ENCODE peak calls at places on chromosome 14, in five cellular contexts. One of them, this sample, is unnamed.

GRCh38 chr14:51188566-51189185 is 51.4 kb upstream of the TMX1 start:
- DNase-seq in mammary epithelial cell: no peak
- DNase-seq in GM06990: no peak
- DNase-seq in heart left ventricle: no peak
- DNase-seq in mucosa of descending colon: no peak
- DNase-seq in this sample: no peak

GRCh38 chr14:24411468-24412454 is 13.0 kb downstream of the NYNRIN start:
- DNase-seq in mammary epithelial cell: no peak
- DNase-seq in GM06990: no peak
- DNase-seq in heart left ventricle: no peak
- DNase-seq in mucosa of descending colon: peak
- DNase-seq in this sample: no peak

GRCh38 chr14:54450535-54450934 is 9.4 kb upstream of the CNIH1 start:
- DNase-seq in mammary epithelial cell: peak
- DNase-seq in GM06990: peak
- DNase-seq in heart left ventricle: no peak
- DNase-seq in mucosa of descending colon: peak
- DNase-seq in this sample: no peak

GRCh38 chr14:56044196-56044595 is 74.0 kb upstream of the PELI2 start:
- DNase-seq in mammary epithelial cell: no peak
- DNase-seq in GM06990: no peak
- DNase-seq in heart left ventricle: no peak
- DNase-seq in mucosa of descending colon: no peak
- DNase-seq in this sample: no peak

GRCh38 chr14:36315159-36315853 is 5.1 kb downstream of the MBIP start:
- DNase-seq in mammary epithelial cell: peak
- DNase-seq in GM06990: no peak
- DNase-seq in heart left ventricle: no peak
- DNase-seq in mucosa of descending colon: no peak
- DNase-seq in this sample: no peak

GRCh38 chr14:67622675-67623074 is 3.0 kb downstream of the ARG2 start:
- DNase-seq in mammary epithelial cell: peak
- DNase-seq in GM06990: no peak
- DNase-seq in heart left ventricle: no peak
- DNase-seq in mucosa of descending colon: no peak
- DNase-seq in this sample: no peak

GRCh38 chr14:95488376-95489162 is 27.9 kb downstream of the SYNE3 start:
- DNase-seq in mammary epithelial cell: no peak
- DNase-seq in GM06990: no peak
- DNase-seq in heart left ventricle: no peak
- DNase-seq in mucosa of descending colon: no peak
- DNase-seq in this sample: no peak

GRCh38 chr14:31568671-31569070 is 7.5 kb downstream of the NUBPL start:
- DNase-seq in mammary epithelial cell: no peak
- DNase-seq in GM06990: no peak
- DNase-seq in heart left ventricle: no peak
- DNase-seq in mucosa of descending colon: no peak
- DNase-seq in this sample: no peak

GRCh38 chr14:26846388-26846787 is 248.6 kb upstream of the NOVA1 start:
- DNase-seq in mammary epithelial cell: no peak
- DNase-seq in GM06990: no peak
- DNase-seq in heart left ventricle: no peak
- DNase-seq in mucosa of descending colon: no peak
- DNase-seq in this sample: no peak

GRCh38 chr14:92348154-92348553 is 25.2 kb downstream of the SLC24A4 start:
- DNase-seq in mammary epithelial cell: no peak
- DNase-seq in GM06990: no peak
- DNase-seq in heart left ventricle: no peak
- DNase-seq in mucosa of descending colon: peak
- DNase-seq in this sample: no peak

GRCh38 chr14:68283378-68284123 is 464.0 kb downstream of the RAD51B start:
- DNase-seq in mammary epithelial cell: no peak
- DNase-seq in GM06990: peak
- DNase-seq in heart left ventricle: peak
- DNase-seq in mucosa of descending colon: no peak
- DNase-seq in this sample: no peak

GRCh38 chr14:72782817-72783216 is 111.1 kb downstream of the DPF3 start:
- DNase-seq in mammary epithelial cell: no peak
- DNase-seq in GM06990: no peak
- DNase-seq in heart left ventricle: no peak
- DNase-seq in mucosa of descending colon: no peak
- DNase-seq in this sample: no peak

GRCh38 chr14:68519788-68520187 is 273.1 kb downstream of the ZFP36L1 start:
- DNase-seq in mammary epithelial cell: no peak
- DNase-seq in GM06990: no peak
- DNase-seq in heart left ventricle: no peak
- DNase-seq in mucosa of descending colon: no peak
- DNase-seq in this sample: no peak

GRCh38 chr14:95489163-95489887 is 27.1 kb downstream of the SYNE3 start:
- DNase-seq in mammary epithelial cell: no peak
- DNase-seq in GM06990: no peak
- DNase-seq in heart left ventricle: no peak
- DNase-seq in mucosa of descending colon: no peak
- DNase-seq in this sample: no peak

GRCh38 chr14:32561520-32561919 is 232.4 kb downstream of the AKAP6 start:
- DNase-seq in mammary epithelial cell: no peak
- DNase-seq in GM06990: no peak
- DNase-seq in heart left ventricle: no peak
- DNase-seq in mucosa of descending colon: no peak
- DNase-seq in this sample: no peak

GRCh38 chr14:95183532-95184412 is 26.4 kb upstream of the DICER1 start:
- DNase-seq in mammary epithelial cell: no peak
- DNase-seq in GM06990: no peak
- DNase-seq in heart left ventricle: no peak
- DNase-seq in mucosa of descending colon: no peak
- DNase-seq in this sample: no peak

GRCh38 chr14:90681889-90682429 is 134.3 kb downstream of the TTC7B start:
- DNase-seq in mammary epithelial cell: peak
- DNase-seq in GM06990: no peak
- DNase-seq in heart left ventricle: no peak
- DNase-seq in mucosa of descending colon: peak
- DNase-seq in this sample: no peak

GRCh38 chr14:106308839-106309389 is 782.5 kb downstream of the TMEM121 start:
- DNase-seq in mammary epithelial cell: no peak
- DNase-seq in GM06990: peak
- DNase-seq in heart left ventricle: no peak
- DNase-seq in mucosa of descending colon: peak
- DNase-seq in this sample: no peak

GRCh38 chr14:85461432-85462133 is 68.4 kb upstream of the FLRT2 start:
- DNase-seq in mammary epithelial cell: no peak
- DNase-seq in GM06990: no peak
- DNase-seq in heart left ventricle: no peak
- DNase-seq in mucosa of descending colon: no peak
- DNase-seq in this sample: no peak

GRCh38 chr14:104843442-104844305 is 21.4 kb upstream of the CEP170B start:
- DNase-seq in mammary epithelial cell: no peak
- DNase-seq in GM06990: no peak
- DNase-seq in heart left ventricle: no peak
- DNase-seq in mucosa of descending colon: no peak
- DNase-seq in this sample: no peak

GRCh38 chr14:31440280-31440679 is 17.0 kb downstream of the DTD2 start:
- DNase-seq in mammary epithelial cell: no peak
- DNase-seq in GM06990: no peak
- DNase-seq in heart left ventricle: no peak
- DNase-seq in mucosa of descending colon: no peak
- DNase-seq in this sample: no peak

GRCh38 chr14:71563754-71564153 is 368.5 kb upstream of the RGS6 start:
- DNase-seq in mammary epithelial cell: peak
- DNase-seq in GM06990: peak
- DNase-seq in heart left ventricle: no peak
- DNase-seq in mucosa of descending colon: no peak
- DNase-seq in this sample: no peak

GRCh38 chr14:63650336-63650952 is 8.8 kb upstream of the WDR89 start:
- DNase-seq in mammary epithelial cell: no peak
- DNase-seq in GM06990: no peak
- DNase-seq in heart left ventricle: no peak
- DNase-seq in mucosa of descending colon: no peak
- DNase-seq in this sample: no peak

GRCh38 chr14:90194706-90195105 is 61.6 kb upstream of the PSMC1 start:
- DNase-seq in mammary epithelial cell: peak
- DNase-seq in GM06990: no peak
- DNase-seq in heart left ventricle: no peak
- DNase-seq in mucosa of descending colon: no peak
- DNase-seq in this sample: no peak

GRCh38 chr14:100041274-100041673 is 23.9 kb upstream of the EVL start:
- DNase-seq in mammary epithelial cell: no peak
- DNase-seq in GM06990: no peak
- DNase-seq in heart left ventricle: no peak
- DNase-seq in mucosa of descending colon: no peak
- DNase-seq in this sample: no peak

GRCh38 chr14:54785778-54786160 is 116.9 kb downstream of the GCH1 start:
- DNase-seq in mammary epithelial cell: no peak
- DNase-seq in GM06990: no peak
- DNase-seq in heart left ventricle: no peak
- DNase-seq in mucosa of descending colon: no peak
- DNase-seq in this sample: no peak

GRCh38 chr14:60981626-60982455 is 796 bp downstream of the SLC38A6 start:
- DNase-seq in mammary epithelial cell: peak
- DNase-seq in GM06990: peak
- DNase-seq in heart left ventricle: no peak
- DNase-seq in mucosa of descending colon: peak
- DNase-seq in this sample: no peak

GRCh38 chr14:101334656-101335055 is 226.6 kb upstream of the DIO3 start:
- DNase-seq in mammary epithelial cell: no peak
- DNase-seq in GM06990: no peak
- DNase-seq in heart left ventricle: no peak
- DNase-seq in mucosa of descending colon: no peak
- DNase-seq in this sample: no peak
- TF ChIP-seq CTCF in mammary epithelial cell: no peak
- TF ChIP-seq CTCF in GM06990: no peak
- TF ChIP-seq CTCF in heart left ventricle: no peak
- TF ChIP-seq CTCF in mucosa of descending colon: no peak
- TF ChIP-seq CTCF in this sample: no peak

DNA sequence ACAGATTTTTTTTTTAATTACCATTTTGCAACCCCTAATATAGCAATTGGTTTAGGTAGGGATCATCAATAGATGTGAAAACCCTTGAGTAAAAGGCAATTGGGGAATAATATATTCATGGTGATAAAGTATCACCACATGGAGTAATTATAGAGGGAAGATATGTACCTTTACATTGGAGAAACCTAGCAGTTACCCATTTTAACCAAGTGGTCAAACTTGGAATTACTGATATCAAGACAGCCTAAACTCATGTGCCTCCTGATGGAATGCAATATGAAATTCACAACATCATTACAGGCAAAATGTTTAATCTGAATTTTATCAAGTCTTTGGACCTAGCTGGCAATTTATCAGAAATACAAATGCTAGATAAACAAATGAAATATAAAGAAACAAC is 6.7 kb upstream of the SLC10A1 start:
- DNase-seq in mammary epithelial cell: no peak
- DNase-seq in GM06990: no peak
- DNase-seq in heart left ventricle: no peak
- DNase-seq in mucosa of descending colon: no peak
- DNase-seq in this sample: no peak
- TF ChIP-seq CTCF in mammary epithelial cell: peak
- TF ChIP-seq CTCF in GM06990: no peak
- TF ChIP-seq CTCF in heart left ventricle: no peak
- TF ChIP-seq CTCF in mucosa of descending colon: no peak
- TF ChIP-seq CTCF in this sample: no peak

DNA sequence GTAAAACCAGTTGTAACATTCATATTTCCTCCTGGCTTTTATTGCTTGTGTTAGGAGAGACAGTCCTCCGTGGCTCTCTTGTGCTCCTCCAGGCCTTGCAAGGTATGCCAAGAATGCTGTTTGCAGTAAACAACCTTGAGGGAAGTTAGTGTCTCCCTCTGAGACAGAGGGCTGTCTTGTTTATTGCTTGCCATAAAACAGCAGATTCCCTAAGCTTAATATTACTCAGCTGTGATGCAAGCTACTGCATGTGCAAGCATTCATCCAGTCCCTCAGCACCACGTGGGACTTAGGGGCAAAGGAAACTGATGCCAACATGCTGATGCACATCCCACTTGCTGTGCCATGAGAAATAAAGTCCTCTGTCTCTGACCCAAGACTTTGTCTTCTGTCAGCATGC is 6.6 kb downstream of the POMT2 start:
- DNase-seq in mammary epithelial cell: peak
- DNase-seq in GM06990: no peak
- DNase-seq in heart left ventricle: no peak
- DNase-seq in mucosa of descending colon: no peak
- DNase-seq in this sample: no peak
- TF ChIP-seq CTCF in mammary epithelial cell: no peak
- TF ChIP-seq CTCF in GM06990: no peak
- TF ChIP-seq CTCF in heart left ventricle: no peak
- TF ChIP-seq CTCF in mucosa of descending colon: no peak
- TF ChIP-seq CTCF in this sample: no peak

DNA sequence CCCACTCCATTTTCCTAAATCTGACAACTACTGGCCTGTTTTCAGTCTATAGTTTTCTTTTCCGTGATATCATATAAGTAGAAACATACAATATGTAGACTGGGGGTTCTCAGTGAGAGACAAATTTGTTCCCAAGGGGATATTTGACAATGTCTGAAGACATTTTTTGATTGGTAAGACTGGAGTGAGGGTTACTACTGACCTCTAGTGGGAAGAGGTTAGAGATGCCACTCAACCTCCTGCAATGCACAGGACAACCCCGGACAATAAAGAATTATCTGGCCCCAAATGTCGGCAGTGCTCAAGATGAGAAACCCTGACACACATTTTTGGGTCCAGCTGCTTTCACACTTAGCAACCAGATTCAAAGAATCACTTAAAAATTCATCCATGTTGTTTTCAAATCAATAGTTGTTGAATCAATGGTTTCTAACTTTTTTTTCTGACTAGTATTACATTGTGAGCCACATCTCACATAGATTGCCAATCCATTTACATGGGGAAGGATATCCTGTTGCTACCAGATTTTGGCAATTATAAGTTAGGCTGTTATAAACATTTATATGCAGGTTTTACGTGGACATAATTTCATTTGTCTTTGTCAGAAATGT is 307.1 kb downstream of the RPL10L start:
- DNase-seq in mammary epithelial cell: peak
- DNase-seq in GM06990: no peak
- DNase-seq in heart left ventricle: no peak
- DNase-seq in mucosa of descending colon: peak
- DNase-seq in this sample: no peak
- TF ChIP-seq CTCF in mammary epithelial cell: peak
- TF ChIP-seq CTCF in GM06990: peak
- TF ChIP-seq CTCF in heart left ventricle: no peak
- TF ChIP-seq CTCF in mucosa of descending colon: no peak
- TF ChIP-seq CTCF in this sample: no peak

GRCh38 chr14:52346778-52347177 is 32.7 kb downstream of the PTGER2 start:
- DNase-seq in mammary epithelial cell: no peak
- DNase-seq in GM06990: no peak
- DNase-seq in heart left ventricle: no peak
- DNase-seq in mucosa of descending colon: no peak
- DNase-seq in this sample: no peak

GRCh38 chr14:52350445-52350844 is 36.3 kb downstream of the PTGER2 start:
- DNase-seq in mammary epithelial cell: no peak
- DNase-seq in GM06990: no peak
- DNase-seq in heart left ventricle: no peak
- DNase-seq in mucosa of descending colon: no peak
- DNase-seq in this sample: no peak

GRCh38 chr14:52349731-52350130 is 35.6 kb downstream of the PTGER2 start:
- DNase-seq in mammary epithelial cell: no peak
- DNase-seq in GM06990: no peak
- DNase-seq in heart left ventricle: no peak
- DNase-seq in mucosa of descending colon: no peak
- DNase-seq in this sample: no peak

GRCh38 chr14:52348796-52349195 is 34.7 kb downstream of the PTGER2 start:
- DNase-seq in mammary epithelial cell: no peak
- DNase-seq in GM06990: no peak
- DNase-seq in heart left ventricle: no peak
- DNase-seq in mucosa of descending colon: no peak
- DNase-seq in this sample: no peak

GRCh38 chr14:52348279-52348678 is 34.2 kb downstream of the PTGER2 start:
- DNase-seq in mammary epithelial cell: no peak
- DNase-seq in GM06990: no peak
- DNase-seq in heart left ventricle: no peak
- DNase-seq in mucosa of descending colon: no peak
- DNase-seq in this sample: no peak
- TF ChIP-seq CTCF in mammary epithelial cell: no peak
- TF ChIP-seq CTCF in GM06990: no peak
- TF ChIP-seq CTCF in heart left ventricle: no peak
- TF ChIP-seq CTCF in mucosa of descending colon: no peak
- TF ChIP-seq CTCF in this sample: no peak